ENCODE peak calls at places on chromosomes 7 and 10, in seven cellular contexts. Z is K562, X is HCT116, L is NT2/D1, T is GM12878, D is HepG2, S is H1. P is an unnamed sample.

GRCh38 chr7:131110294-131111080 is 217.2 kb upstream of the MKLN1 start:
- DNase-seq in T (no peak), X (no peak), L (no peak), S (peak; percentile 61), D (no peak), Z (no peak), P (no peak)

GRCh38 chr10:95573497-95573896 is 12.3 kb upstream of the SORBS1 start:
- DNase-seq in S (no peak), D (no peak), Z (no peak), L (no peak), T (no peak), X (no peak), P (no peak)

GRCh38 chr7:44449531-44449930 is 40.9 kb downstream of the NUDCD3 start:
- DNase-seq in X (no peak), Z (no peak), L (no peak), S (no peak), D (no peak), T (no peak), P (no peak)

GRCh38 chr7:112571852-112572607 is 91.2 kb downstream of the LSMEM1 start:
- DNase-seq in D (peak; percentile 11), T (no peak), X (peak; percentile 7), Z (no peak), S (no peak), L (no peak), P (no peak)

GRCh38 chr7:48109848-48110663 is 21.0 kb downstream of the UPP1 start:
- DNase-seq in S (peak; percentile 96), Z (peak; percentile 84), L (peak; percentile 74), D (peak; percentile 56), T (peak; percentile 46), X (peak; percentile 46), P (peak; percentile 85)

GRCh38 chr10:79491171-79491835 is 21.0 kb upstream of the EIF5AL1 start:
- DNase-seq in L (no peak), X (no peak), T (no peak), S (no peak), D (peak; percentile 20), Z (peak; percentile 67), P (no peak)

GRCh38 chr7:128662091-128662490 is 10.0 kb upstream of the GARIN1A start:
- DNase-seq in D (no peak), S (no peak), X (no peak), L (peak; percentile 15), Z (no peak), T (no peak), P (no peak)

GRCh38 chr10:12214763-12215218 is 18.8 kb downstream of the CDC123 start:
- DNase-seq in X (no peak), Z (no peak), L (peak; percentile 20), T (no peak), S (no peak), D (peak; percentile 39), P (peak; percentile 47)

GRCh38 chr10:110876788-110877187 is 5.1 kb downstream of the PDCD4 start:
- DNase-seq in D (no peak), L (no peak), T (no peak), X (no peak), S (no peak), Z (no peak), P (no peak)

GRCh38 chr10:113576853-113577252 is 24.0 kb downstream of the HABP2 start:
- DNase-seq in L (no peak), S (peak; percentile 53), D (no peak), T (no peak), X (no peak), Z (peak; percentile 14), P (no peak)

GRCh38 chr7:11379641-11380040 is 406.0 kb downstream of the PHF14 start:
- DNase-seq in S (no peak), L (no peak), X (no peak), T (no peak), D (no peak), Z (no peak), P (no peak)

GRCh38 chr10:44051584-44052385 is 333.1 kb downstream of the CXCL12 start:
- DNase-seq in D (peak; percentile 6), S (no peak), Z (no peak), L (no peak), X (no peak), T (no peak), P (no peak)

GRCh38 chr7:322111-322671 is 32.2 kb downstream of the FOXL3 start:
- DNase-seq in X (peak; percentile 32), L (peak; percentile 50), Z (peak; percentile 98), S (peak; percentile 99), T (no peak), D (no peak), P (peak; percentile 100)

GRCh38 chr7:151131622-151132293 is 35.7 kb downstream of the GBX1 start:
- DNase-seq in Z (no peak), D (no peak), L (no peak), X (no peak), S (no peak), T (no peak), P (peak; percentile 87)

GRCh38 chr10:126425473-126426065 is 37.3 kb upstream of the ADAM12 start:
- DNase-seq in X (no peak), L (no peak), T (no peak), D (no peak), Z (no peak), S (no peak), P (no peak)

GRCh38 chr7:129607471-129608120 is 3.9 kb upstream of the NRF1 start:
- DNase-seq in T (no peak), D (no peak), Z (peak; percentile 86), S (peak; percentile 78), L (no peak), X (no peak), P (peak; percentile 64)

GRCh38 chr10:128898133-128898915 is 568.7 kb upstream of the MGMT start:
- DNase-seq in T (no peak), L (no peak), D (no peak), Z (no peak), X (no peak), S (no peak), P (no peak)
- TF ChIP-seq YY1 in T (no peak), L (no peak), D (no peak), Z (no peak), X (no peak), S (no peak), P (no peak)

GRCh38 chr10:100908378-100908777 is 4.4 kb upstream of the SLF2 start:
- DNase-seq in S (no peak), Z (no peak), L (no peak), X (no peak), T (no peak), D (no peak), P (no peak)

GRCh38 chr10:100912013-100912608 is 652 bp upstream of the SLF2 start:
- DNase-seq in X (no peak), Z (peak; percentile 24), L (no peak), S (no peak), T (no peak), D (no peak), P (no peak)

GRCh38 chr10:100911472-100911871 is 1.3 kb upstream of the SLF2 start:
- DNase-seq in X (no peak), Z (no peak), L (no peak), D (no peak), S (no peak), T (no peak), P (no peak)

GRCh38 chr10:100907773-100908172 is 5.0 kb upstream of the SLF2 start:
- DNase-seq in T (no peak), L (no peak), S (no peak), Z (no peak), D (no peak), X (no peak), P (no peak)

GRCh38 chr10:100909506-100910260 is 3.1 kb upstream of the SLF2 start:
- DNase-seq in L (no peak), X (no peak), T (no peak), D (no peak), Z (no peak), S (no peak), P (no peak)
- TF ChIP-seq YY1 in L (no peak), X (no peak), T (no peak), D (no peak), Z (no peak), S (no peak), P (no peak)

DNA sequence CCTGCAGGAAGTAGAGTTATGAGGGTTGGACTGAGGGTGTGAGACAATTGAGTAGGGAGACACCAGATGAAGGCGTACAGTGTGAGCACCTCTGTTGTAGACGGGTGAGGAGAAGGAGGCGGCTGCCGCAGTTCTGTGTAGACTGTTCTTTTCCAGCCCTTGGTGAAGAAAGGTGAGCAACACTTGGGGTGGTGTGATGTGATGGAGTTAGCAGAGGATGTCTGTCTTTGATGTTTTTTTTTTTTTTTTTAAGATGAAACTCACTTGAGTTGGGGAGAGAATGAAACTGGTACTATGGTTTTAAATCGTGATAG is 42.8 kb upstream of the RNF216 start:
- DNase-seq in Z (no peak), T (no peak), S (no peak), X (no peak), L (no peak), D (no peak), P (no peak)
- TF ChIP-seq YY1 in Z (no peak), T (no peak), S (no peak), X (no peak), L (no peak), D (no peak), P (no peak)

DNA sequence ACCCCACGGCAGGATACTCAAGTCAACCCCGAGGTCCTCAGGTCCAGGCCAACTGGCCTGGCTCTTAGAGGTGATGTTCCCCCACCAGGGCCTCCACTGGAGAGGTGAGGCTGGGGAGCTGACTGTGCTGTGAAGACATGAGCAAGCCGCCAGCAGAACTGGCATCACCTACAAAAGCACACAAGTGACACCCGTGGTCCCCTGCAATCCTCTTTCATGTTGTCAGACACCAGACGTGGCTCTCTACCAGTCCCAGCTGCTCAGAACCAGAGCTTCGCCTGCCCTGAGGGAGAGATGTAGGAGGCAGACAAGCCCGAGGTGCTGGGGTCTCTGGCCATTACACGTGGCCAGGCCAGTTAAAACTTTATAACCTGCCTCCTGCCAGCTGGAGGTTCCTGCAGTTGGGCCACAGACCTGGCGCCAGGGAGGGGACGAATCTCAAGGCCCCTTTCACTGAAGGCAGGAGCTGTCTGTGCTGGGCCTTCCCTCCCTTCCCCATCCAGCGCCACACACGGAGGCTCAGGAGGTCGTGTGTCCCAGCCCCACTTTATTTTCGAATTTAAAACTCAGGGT is 2.2 kb downstream of the COMTD1 start:
- DNase-seq in T (no peak), X (no peak), D (no peak), L (no peak), S (no peak), Z (no peak), P (peak; percentile 59)
- TF ChIP-seq YY1 in T (no peak), X (no peak), D (no peak), L (no peak), S (no peak), Z (no peak), P (no peak)

GRCh38 chr10:102501201-102502028 is 1.1 kb downstream of the ACTR1A start:
- DNase-seq in S (no peak), Z (no peak), X (no peak), L (no peak), T (no peak), D (peak; percentile 20), P (no peak)
- TF ChIP-seq YY1 in S (no peak), Z (no peak), X (no peak), L (no peak), T (no peak), D (no peak), P (no peak)

GRCh38 chr7:95951531-95951930 is 179.2 kb downstream of the DYNC1I1 start:
- DNase-seq in X (no peak), Z (no peak), L (no peak), T (no peak), D (no peak), S (no peak), P (no peak)
- TF ChIP-seq YY1 in X (no peak), Z (no peak), L (no peak), T (no peak), D (no peak), S (no peak), P (no peak)

P was measured in SK-N-SH.